ENCODE peak calls at places on chromosomes 16 and 17, in six cellular contexts. E, Y, O, J, C and U are unnamed samples.

GRCh38 chr17:76198702-76199101 is 41.6 kb downstream of the RNF157 start:
- DNase-seq in J (no peak), O (no peak), E (no peak), Y (no peak), C (no peak), U (no peak)

GRCh38 chr17:81558115-81558468 is 5.9 kb upstream of the FAAP100 start:
- DNase-seq in O (no peak), C (no peak), Y (no peak), E (no peak), J (no peak), U (no peak)

GRCh38 chr17:48451489-48451888 is 21.5 kb upstream of the SKAP1 start:
- DNase-seq in Y (no peak), C (no peak), J (no peak), E (no peak), O (no peak), U (no peak)

GRCh38 chr17:42553866-42554249 is 1.1 kb downstream of the HSD17B1 start:
- DNase-seq in C (no peak), O (no peak), Y (no peak), J (no peak), E (no peak), U (no peak)

GRCh38 chr16:31202402-31203385 is at the start of gene PYCARD:
- DNase-seq in J (peak), C (no peak), E (no peak), O (peak), Y (peak), U (no peak)

GRCh38 chr17:50290074-50290702 is 15.9 kb downstream of the TMEM92 start:
- DNase-seq in E (no peak), C (no peak), J (peak), Y (peak), O (peak), U (no peak)

GRCh38 chr17:41972571-41973411 is 6.2 kb downstream of the CNP start:
- DNase-seq in C (no peak), E (no peak), O (peak), Y (no peak), J (peak), U (no peak)

GRCh38 chr16:19223235-19223847 is 55.3 kb downstream of the SYT17 start:
- DNase-seq in J (peak), C (no peak), O (peak), Y (peak), E (peak), U (peak)

GRCh38 chr17:63774982-63775290 is 966 bp downstream of the DDX42 start:
- DNase-seq in J (peak), O (no peak), C (no peak), E (no peak), Y (no peak), U (no peak)

GRCh38 chr17:57994436-57994835 is 6.4 kb upstream of the VEZF1 start:
- DNase-seq in Y (no peak), C (no peak), O (no peak), J (no peak), E (no peak), U (no peak)

GRCh38 chr17:694239-694638 is 20.4 kb downstream of the VPS53 start:
- DNase-seq in E (no peak), O (peak), C (no peak), J (peak), Y (peak), U (no peak)

GRCh38 chr17:78793968-78794367 is 11.9 kb upstream of the CYTH1 start:
- DNase-seq in Y (no peak), E (no peak), O (no peak), J (no peak), C (no peak), U (no peak)

GRCh38 chr16:17416461-17417221 is 54.1 kb downstream of the XYLT1 start:
- DNase-seq in Y (peak), J (no peak), E (peak), O (peak), C (peak), U (no peak)

GRCh38 chr17:47821031-47821423 is 567 bp downstream of the OSBPL7 start:
- DNase-seq in C (no peak), O (no peak), E (no peak), Y (no peak), J (no peak), U (no peak)

GRCh38 chr17:29802256-29802655 is 127.8 kb downstream of the SSH2 start:
- DNase-seq in O (no peak), J (peak), C (no peak), Y (peak), E (no peak), U (no peak)

GRCh38 chr17:61490540-61490975 is 38.3 kb downstream of the TBX4 start:
- DNase-seq in J (peak), Y (peak), C (no peak), E (no peak), O (peak), U (peak)